ENCODE peak calls at places on chromosomes 13 and 19, in ten cellular contexts. One of them, this sample, is unnamed. For H3K36me3, the result is how much of the 10 kb centered on the place peaks cover.

GRCh38 chr13:44653261-44653660 is 77.1 kb upstream of the TSC22D1 start:
- DNase-seq in IMR-90: peak
- DNase-seq in tibial nerve: no peak
- DNase-seq in GM23248: peak
- DNase-seq in aorta: no peak
- DNase-seq in stomach: no peak
- DNase-seq in ovary: no peak
- DNase-seq in BE2C: peak
- DNase-seq in mucosa of descending colon: no peak
- DNase-seq in CD4-positive, CD25-positive, alpha-beta regulatory T cell: no peak
- DNase-seq in this sample: no peak

GRCh38 chr19:44643605-44644390 is at the start of gene PVR:
- DNase-seq in aorta: peak
- DNase-seq in IMR-90: peak
- DNase-seq in CD4-positive, CD25-positive, alpha-beta regulatory T cell: no peak
- DNase-seq in ovary: peak
- DNase-seq in GM23248: peak
- DNase-seq in stomach: peak
- DNase-seq in BE2C: peak
- DNase-seq in mucosa of descending colon: peak
- DNase-seq in tibial nerve: no peak
- DNase-seq in this sample: peak

GRCh38 chr13:95497307-95497943 is 55.1 kb upstream of the CLDN10 start:
- DNase-seq in GM23248: no peak
- DNase-seq in tibial nerve: no peak
- DNase-seq in stomach: no peak
- DNase-seq in CD4-positive, CD25-positive, alpha-beta regulatory T cell: no peak
- DNase-seq in ovary: no peak
- DNase-seq in BE2C: no peak
- DNase-seq in mucosa of descending colon: no peak
- DNase-seq in IMR-90: no peak
- DNase-seq in aorta: no peak
- DNase-seq in this sample: no peak

GRCh38 chr13:79548886-79549285 is 67.9 kb downstream of the NDFIP2 start:
- DNase-seq in BE2C: no peak
- DNase-seq in IMR-90: peak
- DNase-seq in tibial nerve: no peak
- DNase-seq in ovary: no peak
- DNase-seq in aorta: no peak
- DNase-seq in GM23248: no peak
- DNase-seq in CD4-positive, CD25-positive, alpha-beta regulatory T cell: no peak
- DNase-seq in mucosa of descending colon: no peak
- DNase-seq in stomach: no peak
- DNase-seq in this sample: no peak

GRCh38 chr19:1104452-1105216 is 840 bp downstream of the GPX4 start:
- DNase-seq in mucosa of descending colon: peak
- DNase-seq in stomach: peak
- DNase-seq in BE2C: peak
- DNase-seq in ovary: peak
- DNase-seq in CD4-positive, CD25-positive, alpha-beta regulatory T cell: peak
- DNase-seq in aorta: peak
- DNase-seq in tibial nerve: peak
- DNase-seq in GM23248: peak
- DNase-seq in IMR-90: peak
- DNase-seq in this sample: peak

GRCh38 chr19:56839665-56840451 is 668 bp downstream of the PEG3 start:
- DNase-seq in GM23248: no peak
- DNase-seq in IMR-90: no peak
- DNase-seq in tibial nerve: peak
- DNase-seq in stomach: peak
- DNase-seq in mucosa of descending colon: peak
- DNase-seq in ovary: peak
- DNase-seq in CD4-positive, CD25-positive, alpha-beta regulatory T cell: peak
- DNase-seq in aorta: peak
- DNase-seq in BE2C: peak
- DNase-seq in this sample: no peak

GRCh38 chr19:1121395-1121794 is 17.6 kb downstream of the GPX4 start:
- DNase-seq in GM23248: no peak
- DNase-seq in IMR-90: no peak
- DNase-seq in tibial nerve: no peak
- DNase-seq in CD4-positive, CD25-positive, alpha-beta regulatory T cell: no peak
- DNase-seq in ovary: no peak
- DNase-seq in aorta: no peak
- DNase-seq in mucosa of descending colon: no peak
- DNase-seq in BE2C: no peak
- DNase-seq in stomach: no peak
- DNase-seq in this sample: no peak

GRCh38 chr13:66345988-66346387 is 884.1 kb downstream of the PCDH9 start:
- DNase-seq in BE2C: no peak
- DNase-seq in CD4-positive, CD25-positive, alpha-beta regulatory T cell: no peak
- DNase-seq in tibial nerve: no peak
- DNase-seq in GM23248: no peak
- DNase-seq in IMR-90: no peak
- DNase-seq in mucosa of descending colon: no peak
- DNase-seq in stomach: no peak
- DNase-seq in aorta: no peak
- DNase-seq in ovary: no peak
- DNase-seq in this sample: no peak

GRCh38 chr19:21483589-21484170 is 21.7 kb upstream of the ZNF429 start:
- DNase-seq in stomach: peak
- DNase-seq in ovary: peak
- DNase-seq in CD4-positive, CD25-positive, alpha-beta regulatory T cell: peak
- DNase-seq in IMR-90: no peak
- DNase-seq in mucosa of descending colon: peak
- DNase-seq in GM23248: peak
- DNase-seq in tibial nerve: peak
- DNase-seq in BE2C: peak
- DNase-seq in aorta: peak
- DNase-seq in this sample: no peak

GRCh38 chr19:19502808-19503602 is 12.3 kb downstream of the TSSK6 start:
- DNase-seq in mucosa of descending colon: no peak
- DNase-seq in IMR-90: no peak
- DNase-seq in CD4-positive, CD25-positive, alpha-beta regulatory T cell: no peak
- DNase-seq in GM23248: no peak
- DNase-seq in ovary: no peak
- DNase-seq in stomach: no peak
- DNase-seq in aorta: no peak
- DNase-seq in tibial nerve: no peak
- DNase-seq in BE2C: no peak
- DNase-seq in this sample: no peak

GRCh38 chr19:19501798-19502197 is 13.6 kb downstream of the TSSK6 start:
- DNase-seq in CD4-positive, CD25-positive, alpha-beta regulatory T cell: no peak
- DNase-seq in mucosa of descending colon: no peak
- DNase-seq in ovary: no peak
- DNase-seq in BE2C: no peak
- DNase-seq in stomach: no peak
- DNase-seq in GM23248: no peak
- DNase-seq in tibial nerve: no peak
- DNase-seq in aorta: no peak
- DNase-seq in IMR-90: no peak
- DNase-seq in this sample: no peak

GRCh38 chr19:19502281-19502680 is 13.1 kb downstream of the TSSK6 start:
- DNase-seq in tibial nerve: no peak
- DNase-seq in stomach: no peak
- DNase-seq in ovary: no peak
- DNase-seq in mucosa of descending colon: no peak
- DNase-seq in BE2C: no peak
- DNase-seq in GM23248: no peak
- DNase-seq in CD4-positive, CD25-positive, alpha-beta regulatory T cell: no peak
- DNase-seq in aorta: no peak
- DNase-seq in IMR-90: no peak
- DNase-seq in this sample: no peak

GRCh38 chr19:19499272-19499995 is 15.9 kb downstream of the TSSK6 start:
- DNase-seq in stomach: no peak
- DNase-seq in aorta: no peak
- DNase-seq in tibial nerve: no peak
- DNase-seq in GM23248: no peak
- DNase-seq in mucosa of descending colon: no peak
- DNase-seq in CD4-positive, CD25-positive, alpha-beta regulatory T cell: no peak
- DNase-seq in ovary: no peak
- DNase-seq in IMR-90: no peak
- DNase-seq in BE2C: no peak
- DNase-seq in this sample: no peak

DNA sequence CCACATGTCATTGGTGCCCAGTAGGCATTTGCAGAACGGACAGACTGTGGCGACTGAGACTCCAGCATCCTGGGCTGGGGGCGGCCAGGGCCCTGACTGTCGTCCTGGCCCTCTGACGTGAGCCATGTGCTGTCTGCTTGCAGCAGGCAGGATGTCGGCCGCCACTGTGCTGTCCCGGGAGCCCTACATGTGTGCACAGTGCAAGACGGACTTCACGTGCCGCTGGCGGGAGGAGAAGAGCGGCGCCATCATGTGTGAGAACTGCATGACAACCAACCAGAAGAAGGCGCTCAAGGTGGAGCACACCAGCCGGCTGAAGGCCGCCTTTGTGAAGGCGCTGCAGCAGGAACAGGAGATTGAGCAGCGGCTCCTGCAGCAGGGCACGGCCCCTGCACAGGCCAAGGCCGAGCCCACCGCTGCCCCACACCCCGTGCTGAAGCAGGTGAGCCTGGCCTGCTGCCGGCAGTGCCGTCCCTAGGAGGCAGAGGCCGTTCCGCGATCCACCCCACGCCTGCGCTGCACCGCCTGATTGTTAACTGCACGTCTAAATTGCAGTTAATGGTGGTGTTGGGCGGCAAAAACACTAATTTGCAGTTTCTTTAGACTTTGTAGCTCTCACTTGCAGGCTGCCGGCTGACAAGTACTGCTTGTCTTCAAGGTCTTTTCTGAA is 14.2 kb downstream of the TSSK6 start:
- DNase-seq in ovary: no peak
- DNase-seq in GM23248: no peak
- DNase-seq in BE2C: no peak
- DNase-seq in mucosa of descending colon: no peak
- DNase-seq in IMR-90: no peak
- DNase-seq in CD4-positive, CD25-positive, alpha-beta regulatory T cell: no peak
- DNase-seq in tibial nerve: no peak
- DNase-seq in stomach: no peak
- DNase-seq in aorta: no peak
- DNase-seq in this sample: no peak
- H3K36me3 ChIP-seq in ovary: under half
- H3K36me3 ChIP-seq in GM23248: under half
- H3K36me3 ChIP-seq in BE2C: half or more
- H3K36me3 ChIP-seq in mucosa of descending colon: under half
- H3K36me3 ChIP-seq in IMR-90: half or more
- H3K36me3 ChIP-seq in CD4-positive, CD25-positive, alpha-beta regulatory T cell: half or more
- H3K36me3 ChIP-seq in tibial nerve: under half
- H3K36me3 ChIP-seq in stomach: half or more
- H3K36me3 ChIP-seq in aorta: under half
- H3K36me3 ChIP-seq in this sample: half or more

DNA sequence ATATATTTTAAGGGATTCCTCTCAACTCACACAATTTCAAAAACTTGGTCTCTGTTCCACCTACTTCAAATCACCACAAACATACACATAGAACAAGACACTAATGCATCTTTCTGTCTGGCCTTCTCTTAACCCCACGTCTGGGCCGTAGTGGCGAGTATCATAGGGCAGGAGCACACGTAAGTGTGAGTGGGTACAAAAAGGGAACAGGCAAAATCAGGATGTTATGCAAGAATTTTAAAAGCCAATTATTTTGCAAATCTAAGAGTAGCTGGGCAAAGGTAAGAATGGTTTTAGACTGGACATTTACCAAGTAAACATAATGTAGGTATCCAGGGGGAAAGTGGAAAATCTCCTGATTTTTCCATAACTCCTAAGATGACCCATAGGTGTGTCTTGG is 35.1 kb downstream of the MTMR6 start:
- DNase-seq in IMR-90: no peak
- DNase-seq in ovary: no peak
- DNase-seq in GM23248: no peak
- DNase-seq in tibial nerve: no peak
- DNase-seq in aorta: no peak
- DNase-seq in mucosa of descending colon: no peak
- DNase-seq in BE2C: no peak
- DNase-seq in stomach: no peak
- DNase-seq in CD4-positive, CD25-positive, alpha-beta regulatory T cell: no peak
- DNase-seq in this sample: no peak
- H3K36me3 ChIP-seq in IMR-90: under half
- H3K36me3 ChIP-seq in ovary: under half
- H3K36me3 ChIP-seq in GM23248: under half
- H3K36me3 ChIP-seq in tibial nerve: under half
- H3K36me3 ChIP-seq in aorta: under half
- H3K36me3 ChIP-seq in mucosa of descending colon: under half
- H3K36me3 ChIP-seq in BE2C: under half
- H3K36me3 ChIP-seq in stomach: under half
- H3K36me3 ChIP-seq in CD4-positive, CD25-positive, alpha-beta regulatory T cell: half or more
- H3K36me3 ChIP-seq in this sample: under half

GRCh38 chr19:16856091-16856490 is 26.9 kb downstream of the SIN3B start:
- DNase-seq in mucosa of descending colon: no peak
- DNase-seq in GM23248: no peak
- DNase-seq in stomach: no peak
- DNase-seq in aorta: no peak
- DNase-seq in ovary: no peak
- DNase-seq in tibial nerve: no peak
- DNase-seq in BE2C: no peak
- DNase-seq in CD4-positive, CD25-positive, alpha-beta regulatory T cell: no peak
- DNase-seq in IMR-90: no peak
- DNase-seq in this sample: no peak
- H3K36me3 ChIP-seq in mucosa of descending colon: under half
- H3K36me3 ChIP-seq in GM23248: under half
- H3K36me3 ChIP-seq in stomach: under half
- H3K36me3 ChIP-seq in aorta: under half
- H3K36me3 ChIP-seq in ovary: under half
- H3K36me3 ChIP-seq in tibial nerve: under half
- H3K36me3 ChIP-seq in BE2C: under half
- H3K36me3 ChIP-seq in CD4-positive, CD25-positive, alpha-beta regulatory T cell: under half
- H3K36me3 ChIP-seq in IMR-90: half or more
- H3K36me3 ChIP-seq in this sample: under half

GRCh38 chr13:97356592-97356991 is 77.4 kb upstream of the RAP2A start:
- DNase-seq in stomach: no peak
- DNase-seq in BE2C: no peak
- DNase-seq in CD4-positive, CD25-positive, alpha-beta regulatory T cell: no peak
- DNase-seq in aorta: no peak
- DNase-seq in IMR-90: no peak
- DNase-seq in tibial nerve: no peak
- DNase-seq in ovary: no peak
- DNase-seq in GM23248: no peak
- DNase-seq in mucosa of descending colon: no peak
- DNase-seq in this sample: no peak

GRCh38 chr13:97359181-97360057 is 74.5 kb upstream of the RAP2A start:
- DNase-seq in stomach: peak
- DNase-seq in ovary: peak
- DNase-seq in aorta: no peak
- DNase-seq in BE2C: peak
- DNase-seq in GM23248: peak
- DNase-seq in IMR-90: peak
- DNase-seq in mucosa of descending colon: peak
- DNase-seq in tibial nerve: peak
- DNase-seq in CD4-positive, CD25-positive, alpha-beta regulatory T cell: peak
- DNase-seq in this sample: peak

GRCh38 chr13:97364827-97365226 is 69.1 kb upstream of the RAP2A start:
- DNase-seq in stomach: no peak
- DNase-seq in aorta: no peak
- DNase-seq in CD4-positive, CD25-positive, alpha-beta regulatory T cell: no peak
- DNase-seq in tibial nerve: no peak
- DNase-seq in GM23248: no peak
- DNase-seq in IMR-90: no peak
- DNase-seq in ovary: no peak
- DNase-seq in BE2C: no peak
- DNase-seq in mucosa of descending colon: no peak
- DNase-seq in this sample: peak

GRCh38 chr13:97364031-97364430 is 69.9 kb upstream of the RAP2A start:
- DNase-seq in tibial nerve: no peak
- DNase-seq in IMR-90: no peak
- DNase-seq in mucosa of descending colon: no peak
- DNase-seq in CD4-positive, CD25-positive, alpha-beta regulatory T cell: no peak
- DNase-seq in stomach: no peak
- DNase-seq in ovary: no peak
- DNase-seq in aorta: no peak
- DNase-seq in BE2C: no peak
- DNase-seq in GM23248: no peak
- DNase-seq in this sample: no peak

GRCh38 chr13:97360610-97361009 is 73.4 kb upstream of the RAP2A start:
- DNase-seq in ovary: no peak
- DNase-seq in tibial nerve: no peak
- DNase-seq in GM23248: no peak
- DNase-seq in mucosa of descending colon: no peak
- DNase-seq in IMR-90: no peak
- DNase-seq in stomach: no peak
- DNase-seq in BE2C: no peak
- DNase-seq in CD4-positive, CD25-positive, alpha-beta regulatory T cell: no peak
- DNase-seq in aorta: no peak
- DNase-seq in this sample: no peak
- H3K36me3 ChIP-seq in ovary: under half
- H3K36me3 ChIP-seq in tibial nerve: under half
- H3K36me3 ChIP-seq in GM23248: under half
- H3K36me3 ChIP-seq in mucosa of descending colon: under half
- H3K36me3 ChIP-seq in IMR-90: under half
- H3K36me3 ChIP-seq in stomach: under half
- H3K36me3 ChIP-seq in BE2C: under half
- H3K36me3 ChIP-seq in CD4-positive, CD25-positive, alpha-beta regulatory T cell: under half
- H3K36me3 ChIP-seq in aorta: under half
- H3K36me3 ChIP-seq in this sample: under half

This sample was measured in HAP-1.